ENCODE peak calls at places on chromosomes 7 and 10, in six cellular contexts. T, M, J, B, Y and F are unnamed samples.

GRCh38 chr7:66631471-66631870 is 2.8 kb downstream of the KCTD7 start:
- DNase-seq in M (no peak), T (no peak), Y (no peak), J (no peak), B (no peak), F (no peak)

GRCh38 chr7:99021941-99022560 is 121.9 kb downstream of the SMURF1 start:
- DNase-seq in M (no peak), Y (no peak), B (peak; percentile 42), J (no peak), T (no peak), F (peak; percentile 12)

GRCh38 chr7:111682576-111683372 is 120.5 kb upstream of the IMMP2L start:
- DNase-seq in M (no peak), Y (no peak), B (no peak), J (no peak), T (no peak), F (no peak)

GRCh38 chr7:50696810-50697582 is 85.7 kb downstream of the GRB10 start:
- DNase-seq in J (no peak), Y (no peak), B (no peak), M (no peak), T (no peak), F (no peak)

GRCh38 chr7:32785365-32785764 is 106.2 kb downstream of the KBTBD2 start:
- DNase-seq in M (no peak), J (no peak), B (no peak), Y (no peak), T (no peak), F (no peak)

GRCh38 chr7:25098096-25099046 is 26.7 kb downstream of the CYCS start:
- DNase-seq in J (peak; percentile 22), Y (no peak), T (peak; percentile 73), M (no peak), B (peak; percentile 47), F (peak; percentile 81)

GRCh38 chr7:158001621-158002320 is 585.9 kb downstream of the PTPRN2 start:
- DNase-seq in J (no peak), T (no peak), M (no peak), Y (no peak), B (peak; percentile 79), F (no peak)

GRCh38 chr10:7756360-7756992 is 31.3 kb downstream of the KIN start:
- DNase-seq in J (no peak), T (no peak), B (no peak), Y (no peak), M (no peak), F (no peak)

GRCh38 chr10:82981137-82981723 is 1106.2 kb downstream of the NRG3 start:
- DNase-seq in M (no peak), J (no peak), Y (no peak), T (no peak), B (no peak), F (no peak)

GRCh38 chr10:44402465-44403205 is 17.7 kb upstream of the CXCL12 start:
- DNase-seq in Y (no peak), J (no peak), M (no peak), B (no peak), T (no peak), F (peak; percentile 35)

GRCh38 chr7:108584211-108584610 is 14.5 kb downstream of the DNAJB9 start:
- DNase-seq in M (no peak), B (no peak), J (no peak), T (no peak), Y (no peak), F (no peak)

GRCh38 chr7:157577796-157578339 is 241.1 kb downstream of the DNAJB6 start:
- DNase-seq in B (no peak), M (no peak), T (no peak), Y (no peak), J (no peak), F (no peak)

GRCh38 chr10:102324061-102324460 is 71.4 kb upstream of the NFKB2 start:
- DNase-seq in B (no peak), J (no peak), M (no peak), Y (no peak), T (no peak), F (no peak)

GRCh38 chr10:71187600-71187999 is 24.8 kb upstream of the UNC5B start:
- DNase-seq in J (no peak), T (no peak), B (no peak), Y (no peak), M (no peak), F (no peak)

GRCh38 chr10:89494615-89495014 is 40.8 kb downstream of the SLC16A12 start:
- DNase-seq in Y (no peak), T (no peak), J (no peak), M (no peak), B (no peak), F (no peak)

GRCh38 chr10:67665491-67665890 is 30.5 kb downstream of the CTNNA3 start:
- DNase-seq in T (no peak), Y (no peak), M (peak; percentile 11), B (no peak), J (no peak), F (no peak)

GRCh38 chr7:150867592-150867991 is 15.3 kb downstream of the AOC1 start:
- DNase-seq in T (no peak), Y (no peak), M (no peak), J (no peak), B (no peak), F (no peak)

GRCh38 chr10:120423350-120424197 is 33.5 kb upstream of the PLPP4 start:
- DNase-seq in B (no peak), Y (peak; percentile 8), T (no peak), J (no peak), M (no peak), F (no peak)

GRCh38 chr7:37007319-37007718 is 283.0 kb upstream of the AOAH start:
- DNase-seq in M (no peak), Y (no peak), B (no peak), T (no peak), J (no peak), F (no peak)

GRCh38 chr10:16950686-16951681 is 133.8 kb upstream of the RSU1 start:
- DNase-seq in T (no peak), M (no peak), B (no peak), J (no peak), Y (no peak), F (no peak)

GRCh38 chr10:20767028-20767427 is 130.1 kb downstream of the NEBL start:
- DNase-seq in Y (no peak), T (no peak), J (no peak), B (no peak), M (no peak), F (no peak)

GRCh38 chr10:58661336-58661735 is 148.7 kb downstream of the BICC1 start:
- DNase-seq in T (no peak), Y (no peak), M (no peak), J (no peak), B (no peak), F (no peak)

GRCh38 chr10:120607016-120607709 is 150.1 kb downstream of the PLPP4 start:
- DNase-seq in J (no peak), M (no peak), Y (no peak), B (no peak), T (no peak), F (no peak)

GRCh38 chr10:95391570-95392249 is 100.9 kb upstream of the PDLIM1 start:
- DNase-seq in B (no peak), Y (no peak), M (no peak), T (no peak), J (no peak), F (no peak)

GRCh38 chr10:132390455-132391371 is 6.3 kb upstream of the PWWP2B start:
- DNase-seq in J (no peak), Y (no peak), T (no peak), M (no peak), B (no peak), F (no peak)

GRCh38 chr10:4772202-4772570 is 53.8 kb upstream of the AKR1E2 start:
- DNase-seq in B (no peak), M (no peak), J (no peak), Y (no peak), T (no peak), F (no peak)

GRCh38 chr7:96823274-96823673 is 113.6 kb upstream of the SEM1 start:
- DNase-seq in B (no peak), J (no peak), T (no peak), Y (no peak), M (no peak), F (no peak)

GRCh38 chr10:118800920-118801319 is 46.1 kb upstream of the CACUL1 start:
- DNase-seq in M (no peak), B (peak; percentile 64), Y (no peak), T (no peak), J (no peak), F (peak; percentile 57)

GRCh38 chr7:132234751-132235150 is 341.5 kb downstream of the PLXNA4 start:
- DNase-seq in B (no peak), Y (no peak), T (no peak), J (no peak), M (no peak), F (peak; percentile 31)

GRCh38 chr7:134888141-134888740 is 98.1 kb upstream of the AGBL3 start:
- DNase-seq in B (no peak), M (no peak), J (no peak), Y (no peak), T (no peak), F (no peak)

GRCh38 chr7:84941291-84941690 is 245.6 kb downstream of the SEMA3D start:
- DNase-seq in B (no peak), Y (no peak), T (no peak), M (no peak), J (no peak), F (no peak)

GRCh38 chr7:148807451-148807850 is 76.6 kb downstream of the EZH2 start:
- DNase-seq in J (no peak), T (no peak), M (no peak), Y (no peak), B (no peak), F (no peak)

GRCh38 chr10:58723977-58724376 is 211.3 kb downstream of the BICC1 start:
- DNase-seq in T (no peak), J (no peak), M (no peak), B (no peak), Y (no peak), F (no peak)

GRCh38 chr10:48497965-48498770 is 106.7 kb downstream of the ARHGAP22 start:
- DNase-seq in M (no peak), J (no peak), Y (no peak), B (peak; percentile 26), T (no peak), F (peak; percentile 66)

GRCh38 chr7:137820677-137821420 is 25.9 kb downstream of the DGKI start:
- DNase-seq in T (peak; percentile 89), Y (no peak), B (peak; percentile 75), J (no peak), M (peak; percentile 65), F (peak; percentile 81)

GRCh38 chr7:7918736-7919448 is 49.7 kb upstream of the GLCCI1 start:
- DNase-seq in T (no peak), J (no peak), Y (no peak), B (no peak), M (peak; percentile 18), F (no peak)

GRCh38 chr7:149879801-149880738 is 6.3 kb downstream of the ATP6V0E2 start:
- DNase-seq in M (no peak), J (no peak), Y (no peak), B (no peak), T (no peak), F (no peak)